ENCODE peak calls at places on chromosomes 6 and 20, in ten cellular contexts. One of them, this sample, is unnamed. For H3K4me1, the result is how much of the 10 kb centered on the place peaks cover.

GRCh38 chr6:17945111-17945510 is 42.3 kb downstream of the KIF13A start:
- DNase-seq in esophagus squamous epithelium: no peak
- DNase-seq in IMR-90: peak
- DNase-seq in ovary: no peak
- DNase-seq in adrenal gland: no peak
- DNase-seq in transverse colon: no peak
- DNase-seq in uterus: no peak
- DNase-seq in H1: no peak
- DNase-seq in tibial nerve: no peak
- DNase-seq in A549: no peak
- DNase-seq in this sample: no peak

GRCh38 chr6:17281100-17281496 is at the start of gene RBM24:
- DNase-seq in ovary: peak
- DNase-seq in transverse colon: peak
- DNase-seq in IMR-90: peak
- DNase-seq in H1: no peak
- DNase-seq in tibial nerve: peak
- DNase-seq in A549: peak
- DNase-seq in esophagus squamous epithelium: no peak
- DNase-seq in adrenal gland: peak
- DNase-seq in uterus: peak
- DNase-seq in this sample: peak

GRCh38 chr20:20399705-20400104 is 31.8 kb downstream of the INSM1 start:
- DNase-seq in adrenal gland: no peak
- DNase-seq in tibial nerve: no peak
- DNase-seq in uterus: no peak
- DNase-seq in A549: no peak
- DNase-seq in transverse colon: no peak
- DNase-seq in esophagus squamous epithelium: no peak
- DNase-seq in ovary: no peak
- DNase-seq in H1: no peak
- DNase-seq in IMR-90: no peak
- DNase-seq in this sample: no peak

GRCh38 chr6:97705568-97705967 is 422.6 kb upstream of the MMS22L start:
- DNase-seq in transverse colon: no peak
- DNase-seq in ovary: no peak
- DNase-seq in IMR-90: peak
- DNase-seq in adrenal gland: no peak
- DNase-seq in uterus: no peak
- DNase-seq in esophagus squamous epithelium: no peak
- DNase-seq in H1: no peak
- DNase-seq in tibial nerve: no peak
- DNase-seq in A549: peak
- DNase-seq in this sample: no peak

GRCh38 chr20:24723953-24724352 is 225.1 kb upstream of the CST7 start:
- DNase-seq in adrenal gland: no peak
- DNase-seq in uterus: no peak
- DNase-seq in IMR-90: no peak
- DNase-seq in transverse colon: no peak
- DNase-seq in A549: no peak
- DNase-seq in ovary: no peak
- DNase-seq in H1: no peak
- DNase-seq in esophagus squamous epithelium: no peak
- DNase-seq in tibial nerve: no peak
- DNase-seq in this sample: no peak

GRCh38 chr20:40686893-40687292 is 2.1 kb downstream of the MAFB start:
- DNase-seq in ovary: no peak
- DNase-seq in adrenal gland: no peak
- DNase-seq in IMR-90: no peak
- DNase-seq in A549: no peak
- DNase-seq in esophagus squamous epithelium: no peak
- DNase-seq in transverse colon: no peak
- DNase-seq in H1: no peak
- DNase-seq in uterus: no peak
- DNase-seq in tibial nerve: no peak
- DNase-seq in this sample: no peak

GRCh38 chr6:106339334-106340029 is 13.9 kb upstream of the ATG5 start:
- DNase-seq in tibial nerve: peak
- DNase-seq in A549: peak
- DNase-seq in uterus: peak
- DNase-seq in adrenal gland: peak
- DNase-seq in esophagus squamous epithelium: no peak
- DNase-seq in IMR-90: peak
- DNase-seq in ovary: peak
- DNase-seq in transverse colon: peak
- DNase-seq in H1: peak
- DNase-seq in this sample: no peak

GRCh38 chr6:62479722-62480121 is 193.7 kb upstream of the KHDRBS2 start:
- DNase-seq in H1: no peak
- DNase-seq in tibial nerve: no peak
- DNase-seq in A549: no peak
- DNase-seq in ovary: no peak
- DNase-seq in uterus: no peak
- DNase-seq in esophagus squamous epithelium: no peak
- DNase-seq in adrenal gland: no peak
- DNase-seq in IMR-90: no peak
- DNase-seq in transverse colon: no peak
- DNase-seq in this sample: no peak

GRCh38 chr20:21701171-21701876 is 4.1 kb upstream of the PAX1 start:
- DNase-seq in esophagus squamous epithelium: no peak
- DNase-seq in ovary: no peak
- DNase-seq in adrenal gland: no peak
- DNase-seq in uterus: no peak
- DNase-seq in H1: no peak
- DNase-seq in tibial nerve: no peak
- DNase-seq in transverse colon: no peak
- DNase-seq in IMR-90: no peak
- DNase-seq in A549: no peak
- DNase-seq in this sample: no peak

GRCh38 chr6:22926613-22927348 is 357.4 kb downstream of the HDGFL1 start:
- DNase-seq in H1: no peak
- DNase-seq in esophagus squamous epithelium: no peak
- DNase-seq in IMR-90: no peak
- DNase-seq in ovary: no peak
- DNase-seq in adrenal gland: no peak
- DNase-seq in transverse colon: no peak
- DNase-seq in uterus: no peak
- DNase-seq in A549: no peak
- DNase-seq in tibial nerve: no peak
- DNase-seq in this sample: no peak

GRCh38 chr20:32435449-32436107 is 77.4 kb downstream of the ASXL1 start:
- DNase-seq in A549: no peak
- DNase-seq in transverse colon: no peak
- DNase-seq in adrenal gland: no peak
- DNase-seq in tibial nerve: no peak
- DNase-seq in H1: no peak
- DNase-seq in ovary: no peak
- DNase-seq in esophagus squamous epithelium: no peak
- DNase-seq in IMR-90: no peak
- DNase-seq in uterus: no peak
- DNase-seq in this sample: no peak

GRCh38 chr20:48841861-48842529 is 14.2 kb upstream of the PREX1 start:
- DNase-seq in uterus: no peak
- DNase-seq in A549: peak
- DNase-seq in adrenal gland: no peak
- DNase-seq in IMR-90: peak
- DNase-seq in esophagus squamous epithelium: no peak
- DNase-seq in H1: no peak
- DNase-seq in transverse colon: no peak
- DNase-seq in ovary: no peak
- DNase-seq in tibial nerve: no peak
- DNase-seq in this sample: no peak

GRCh38 chr6:33745558-33745957 is 1.1 kb downstream of the IP6K3 start:
- DNase-seq in A549: no peak
- DNase-seq in adrenal gland: no peak
- DNase-seq in ovary: no peak
- DNase-seq in H1: no peak
- DNase-seq in transverse colon: peak
- DNase-seq in tibial nerve: no peak
- DNase-seq in IMR-90: peak
- DNase-seq in esophagus squamous epithelium: no peak
- DNase-seq in uterus: no peak
- DNase-seq in this sample: no peak

GRCh38 chr6:33746651-33747100 is at the start of gene IP6K3:
- DNase-seq in IMR-90: no peak
- DNase-seq in A549: no peak
- DNase-seq in uterus: peak
- DNase-seq in tibial nerve: no peak
- DNase-seq in H1: no peak
- DNase-seq in adrenal gland: no peak
- DNase-seq in esophagus squamous epithelium: no peak
- DNase-seq in transverse colon: no peak
- DNase-seq in ovary: no peak
- DNase-seq in this sample: peak

GRCh38 chr6:33744895-33745546 is 1.7 kb downstream of the IP6K3 start:
- DNase-seq in adrenal gland: no peak
- DNase-seq in ovary: no peak
- DNase-seq in uterus: peak
- DNase-seq in H1: no peak
- DNase-seq in A549: no peak
- DNase-seq in esophagus squamous epithelium: no peak
- DNase-seq in transverse colon: peak
- DNase-seq in IMR-90: no peak
- DNase-seq in tibial nerve: no peak
- DNase-seq in this sample: no peak

GRCh38 chr6:33747823-33748222 is 1.1 kb upstream of the IP6K3 start:
- DNase-seq in IMR-90: no peak
- DNase-seq in ovary: no peak
- DNase-seq in adrenal gland: no peak
- DNase-seq in H1: no peak
- DNase-seq in uterus: no peak
- DNase-seq in tibial nerve: no peak
- DNase-seq in transverse colon: no peak
- DNase-seq in esophagus squamous epithelium: no peak
- DNase-seq in A549: no peak
- DNase-seq in this sample: peak

DNA sequence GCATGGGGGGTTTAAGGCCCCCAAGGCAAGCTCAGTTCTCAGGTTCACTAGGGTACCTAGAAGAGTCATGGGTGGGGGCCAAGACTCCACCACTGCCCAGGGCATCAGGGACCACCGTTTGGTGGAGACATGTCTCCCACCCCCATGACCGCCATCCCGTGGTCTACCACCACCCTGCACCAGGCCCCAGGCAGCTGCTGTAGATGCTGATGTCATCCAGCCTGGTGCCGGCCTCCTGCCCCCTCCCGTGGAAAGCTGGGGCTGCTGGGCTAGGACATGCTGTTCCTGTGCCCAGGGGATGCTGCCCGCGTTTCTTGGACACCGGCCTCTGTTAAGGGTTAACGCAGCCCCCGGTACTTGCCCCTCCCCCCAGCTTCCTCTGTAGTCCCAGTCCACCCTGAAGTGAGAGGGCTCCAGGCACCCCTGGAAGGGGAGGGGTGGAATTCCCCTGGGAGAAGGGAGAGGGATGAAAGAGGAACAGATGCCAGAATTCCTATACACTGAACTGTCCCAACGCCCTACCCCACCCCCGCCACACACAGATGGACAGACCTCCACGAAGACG is 587 bp downstream of the IP6K3 start:
- DNase-seq in tibial nerve: peak
- DNase-seq in adrenal gland: no peak
- DNase-seq in IMR-90: peak
- DNase-seq in esophagus squamous epithelium: no peak
- DNase-seq in transverse colon: peak
- DNase-seq in ovary: peak
- DNase-seq in H1: no peak
- DNase-seq in uterus: peak
- DNase-seq in A549: no peak
- DNase-seq in this sample: peak
- TF ChIP-seq CTCF in tibial nerve: no peak
- TF ChIP-seq CTCF in adrenal gland: no peak
- TF ChIP-seq CTCF in IMR-90: peak
- TF ChIP-seq CTCF in esophagus squamous epithelium: no peak
- TF ChIP-seq CTCF in transverse colon: no peak
- TF ChIP-seq CTCF in ovary: no peak
- TF ChIP-seq CTCF in H1: no peak
- TF ChIP-seq CTCF in uterus: no peak
- TF ChIP-seq CTCF in A549: no peak
- TF ChIP-seq CTCF in this sample: peak

GRCh38 chr6:90214461-90214860 is 82.2 kb downstream of the BACH2 start:
- DNase-seq in A549: no peak
- DNase-seq in IMR-90: no peak
- DNase-seq in ovary: no peak
- DNase-seq in esophagus squamous epithelium: no peak
- DNase-seq in adrenal gland: no peak
- DNase-seq in H1: no peak
- DNase-seq in uterus: no peak
- DNase-seq in tibial nerve: no peak
- DNase-seq in transverse colon: no peak
- DNase-seq in this sample: no peak
- H3K4me1 ChIP-seq in A549: under half
- H3K4me1 ChIP-seq in IMR-90: under half
- H3K4me1 ChIP-seq in ovary: under half
- H3K4me1 ChIP-seq in esophagus squamous epithelium: half or more
- H3K4me1 ChIP-seq in adrenal gland: under half
- H3K4me1 ChIP-seq in H1: under half
- H3K4me1 ChIP-seq in uterus: under half
- H3K4me1 ChIP-seq in tibial nerve: half or more
- H3K4me1 ChIP-seq in transverse colon: under half
- H3K4me1 ChIP-seq in this sample: under half

GRCh38 chr6:63572733-63573139 is 456 bp downstream of the LOC128125822 start:
- DNase-seq in H1: no peak
- DNase-seq in uterus: no peak
- DNase-seq in adrenal gland: no peak
- DNase-seq in A549: no peak
- DNase-seq in esophagus squamous epithelium: no peak
- DNase-seq in tibial nerve: no peak
- DNase-seq in transverse colon: no peak
- DNase-seq in IMR-90: no peak
- DNase-seq in ovary: no peak
- DNase-seq in this sample: no peak
- TF ChIP-seq POLR2A in H1: no peak
- TF ChIP-seq POLR2A in uterus: no peak
- TF ChIP-seq POLR2A in adrenal gland: no peak
- TF ChIP-seq POLR2A in A549: no peak
- TF ChIP-seq POLR2A in esophagus squamous epithelium: no peak
- TF ChIP-seq POLR2A in tibial nerve: no peak
- TF ChIP-seq POLR2A in transverse colon: no peak
- TF ChIP-seq POLR2A in IMR-90: no peak
- TF ChIP-seq POLR2A in ovary: no peak
- TF ChIP-seq POLR2A in this sample: no peak

GRCh38 chr6:64280569-64280968 is 645.0 kb downstream of the PHF3 start:
- DNase-seq in adrenal gland: peak
- DNase-seq in A549: peak
- DNase-seq in transverse colon: peak
- DNase-seq in H1: no peak
- DNase-seq in IMR-90: peak
- DNase-seq in tibial nerve: peak
- DNase-seq in uterus: no peak
- DNase-seq in ovary: no peak
- DNase-seq in esophagus squamous epithelium: no peak
- DNase-seq in this sample: no peak
- TF ChIP-seq CTCF in adrenal gland: peak
- TF ChIP-seq CTCF in A549: peak
- TF ChIP-seq CTCF in transverse colon: peak
- TF ChIP-seq CTCF in H1: peak
- TF ChIP-seq CTCF in IMR-90: peak
- TF ChIP-seq CTCF in tibial nerve: peak
- TF ChIP-seq CTCF in uterus: no peak
- TF ChIP-seq CTCF in ovary: no peak
- TF ChIP-seq CTCF in esophagus squamous epithelium: no peak
- TF ChIP-seq CTCF in this sample: no peak

This sample was measured in gastrocnemius medialis.